ENCODE peak calls at places on chromosome 20, in ten cellular contexts. C, L, Q, J, Y, T, R, O, U and H are unnamed samples.

GRCh38 chr20:38109657-38110524 is 55.2 kb downstream of the TGM2 start:
- DNase-seq in C (no peak), R (peak), L (peak), Q (peak), J (peak), T (no peak), O (no peak), Y (peak), U (no peak), H (peak)

GRCh38 chr20:37380864-37381579 is 35.1 kb downstream of the SRC start:
- DNase-seq in J (no peak), Y (no peak), Q (no peak), T (no peak), C (no peak), L (no peak), U (no peak), R (no peak), O (no peak), H (no peak)

GRCh38 chr20:24963672-24964517 is 14.8 kb downstream of the CST7 start:
- DNase-seq in T (no peak), L (no peak), J (no peak), U (no peak), R (no peak), C (no peak), O (no peak), Y (no peak), Q (no peak), H (no peak)

GRCh38 chr20:57330998-57331397 is 1.4 kb downstream of the SPO11 start:
- DNase-seq in L (no peak), T (no peak), Q (no peak), J (peak), Y (peak), R (no peak), U (no peak), O (no peak), C (no peak), H (no peak)

GRCh38 chr20:47810686-47811347 is 25.5 kb upstream of the SULF2 start:
- DNase-seq in Q (no peak), T (no peak), Y (no peak), R (no peak), O (no peak), L (no peak), C (no peak), U (no peak), J (no peak), H (no peak)

GRCh38 chr20:53922901-53923314 is 147.5 kb downstream of the BCAS1 start:
- DNase-seq in C (no peak), R (no peak), J (no peak), O (no peak), L (no peak), U (no peak), T (no peak), Y (peak), Q (no peak), H (no peak)

GRCh38 chr20:63735859-63736718 is at the start of gene LIME1:
- DNase-seq in L (peak), Q (no peak), U (no peak), C (no peak), J (no peak), Y (no peak), O (no peak), R (no peak), T (no peak), H (no peak)

GRCh38 chr20:4025125-4025524 is 9.8 kb upstream of the RNF24 start:
- DNase-seq in R (no peak), Q (no peak), L (no peak), O (no peak), C (no peak), T (no peak), J (no peak), U (no peak), Y (no peak), H (no peak)

GRCh38 chr20:32970115-32970972 is 33.9 kb downstream of the SUN5 start:
- DNase-seq in R (no peak), L (no peak), T (no peak), Q (no peak), O (no peak), Y (no peak), U (no peak), C (no peak), J (no peak), H (no peak)

GRCh38 chr20:35039146-35039545 is 53.5 kb downstream of the TRPC4AP start:
- DNase-seq in R (no peak), Y (no peak), C (peak), O (no peak), T (no peak), Q (no peak), L (no peak), U (no peak), J (no peak), H (no peak)

GRCh38 chr20:22966787-22967464 is 68.2 kb upstream of the SSTR4 start:
- DNase-seq in T (no peak), Y (no peak), Q (no peak), O (no peak), R (no peak), C (no peak), U (no peak), J (no peak), L (no peak), H (no peak)

GRCh38 chr20:50675671-50676376 is 15.5 kb downstream of the RIPOR3 start:
- DNase-seq in R (no peak), C (no peak), Y (peak), O (no peak), U (no peak), J (no peak), T (no peak), L (no peak), Q (no peak), H (no peak)

GRCh38 chr20:38551056-38551626 is 29.9 kb upstream of the ADIG start:
- DNase-seq in U (no peak), L (no peak), R (no peak), O (no peak), J (no peak), C (no peak), T (no peak), Y (no peak), Q (no peak), H (no peak)

GRCh38 chr20:6122873-6123649 is at the start of gene FERMT1:
- DNase-seq in L (no peak), Y (peak), U (peak), C (peak), O (no peak), J (peak), Q (peak), T (peak), R (peak), H (no peak)

GRCh38 chr20:24765316-24766142 is 183.5 kb upstream of the CST7 start:
- DNase-seq in T (no peak), Q (no peak), U (no peak), Y (no peak), C (no peak), O (no peak), R (no peak), L (no peak), J (no peak), H (no peak)

GRCh38 chr20:4814696-4815252 is 93.1 kb downstream of the PRND start:
- DNase-seq in C (no peak), Y (peak), T (no peak), R (no peak), U (no peak), J (no peak), Q (no peak), O (no peak), L (peak), H (no peak)

GRCh38 chr20:61912665-61913422 is 152.8 kb downstream of the TAF4 start:
- DNase-seq in U (no peak), Y (no peak), R (no peak), Q (no peak), C (no peak), O (no peak), L (no peak), J (no peak), T (no peak), H (no peak)

GRCh38 chr20:21503345-21503744 is 10.5 kb downstream of the NKX2-2 start:
- DNase-seq in L (no peak), C (no peak), Y (peak), J (no peak), O (no peak), T (no peak), R (no peak), U (no peak), Q (no peak), H (no peak)

GRCh38 chr20:316316-317068 is 8.9 kb upstream of the SOX12 start:
- DNase-seq in J (no peak), Y (no peak), C (no peak), O (no peak), R (no peak), L (no peak), T (no peak), U (no peak), Q (no peak), H (no peak)

GRCh38 chr20:57525328-57526053 is 551 bp upstream of the CTCFL start:
- DNase-seq in U (no peak), J (no peak), O (no peak), Y (no peak), L (no peak), T (no peak), R (no peak), C (no peak), Q (no peak), H (no peak)

GRCh38 chr20:24166412-24166811 is 177.8 kb upstream of the GGTLC1 start:
- DNase-seq in J (no peak), L (no peak), R (no peak), Y (no peak), C (no peak), T (no peak), U (no peak), O (no peak), Q (no peak), H (no peak)

GRCh38 chr20:9927224-9927623 is 88.3 kb upstream of the PAK5 start:
- DNase-seq in Q (no peak), O (no peak), R (no peak), U (no peak), C (no peak), L (no peak), J (no peak), Y (no peak), T (no peak), H (no peak)

GRCh38 chr20:57308451-57309410 is 20.9 kb upstream of the SPO11 start:
- DNase-seq in T (no peak), Q (no peak), J (no peak), L (no peak), R (no peak), C (no peak), Y (peak), U (no peak), O (no peak), H (no peak)